ENCODE peak calls at places on chromosomes 1 and 21, in eight cellular contexts. Y is lower lobe of right lung; V is bronchial epithelial cell; G is CD4-positive, alpha-beta memory T cell; O is HFF-Myc; F is left ventricle myocardium inferior; J is body of pancreas; S is mucosa of descending colon. L is an unnamed sample.
A peak's percentile ranks its signal among the peaks of the same experiment; 100 is the strongest.

GRCh38 chr1:61079898-61080336 is 2.4 kb upstream of the NFIA start:
- DNase-seq in J (peak; percentile 83), G (peak; percentile 10), O (peak; percentile 65), Y (peak; percentile 70), F (peak; percentile 85), S (peak; percentile 78), V (peak; percentile 77), L (peak; percentile 67)

GRCh38 chr1:25544819-25545218 is 1.4 kb downstream of the LDLRAP1 start:
- DNase-seq in J (peak; percentile 50), F (no peak), O (no peak), V (no peak), S (peak; percentile 63), G (no peak), Y (peak; percentile 22), L (no peak)

GRCh38 chr1:204162498-204163074 is 3.6 kb downstream of the REN start:
- DNase-seq in J (peak; percentile 84), G (peak; percentile 76), F (peak; percentile 78), O (peak; percentile 26), V (peak; percentile 72), Y (peak; percentile 86), S (peak; percentile 90), L (no peak)

GRCh38 chr1:46535063-46535462 is 16.4 kb downstream of the KNCN start:
- DNase-seq in O (no peak), S (peak; percentile 65), Y (no peak), G (no peak), V (peak; percentile 47), J (peak; percentile 54), F (no peak), L (no peak)

GRCh38 chr1:197130677-197131304 is 15.7 kb downstream of the ASPM start:
- DNase-seq in S (no peak), Y (no peak), G (no peak), V (peak; percentile 54), J (no peak), F (no peak), O (no peak), L (no peak)

GRCh38 chr1:200139661-200140250 is 112.2 kb downstream of the NR5A2 start:
- DNase-seq in J (no peak), O (peak; percentile 27), S (peak; percentile 55), V (peak; percentile 63), Y (no peak), G (peak; percentile 43), F (no peak), L (peak; percentile 17)

GRCh38 chr1:40267767-40268187 is 9.7 kb downstream of the ZMPSTE24 start:
- DNase-seq in S (no peak), G (no peak), J (peak; percentile 51), F (no peak), O (peak; percentile 27), Y (no peak), V (peak; percentile 97), L (peak; percentile 89)

GRCh38 chr1:203359010-203359571 is 8.2 kb upstream of the FMOD start:
- DNase-seq in J (no peak), Y (no peak), O (no peak), F (no peak), G (no peak), S (peak; percentile 35), V (no peak), L (no peak)

GRCh38 chr1:155245163-155245524 is 10.1 kb downstream of the ENTREP3 start:
- DNase-seq in G (no peak), J (no peak), F (no peak), O (no peak), V (no peak), S (no peak), Y (no peak), L (no peak)

GRCh38 chr1:36349241-36349671 is 25.8 kb upstream of the EVA1B start:
- DNase-seq in G (no peak), S (no peak), F (no peak), O (no peak), Y (no peak), V (peak; percentile 66), J (no peak), L (no peak)

GRCh38 chr1:21573971-21574458 is 64.8 kb downstream of the ALPL start:
- DNase-seq in J (peak; percentile 73), V (peak; percentile 69), S (peak; percentile 76), O (peak; percentile 46), F (peak; percentile 86), Y (peak; percentile 79), G (no peak), L (peak; percentile 71)

GRCh38 chr1:78839704-78840277 is 166.7 kb downstream of the ADGRL4 start:
- DNase-seq in Y (no peak), J (peak; percentile 30), O (no peak), V (peak; percentile 58), S (peak; percentile 65), F (no peak), G (peak; percentile 44), L (no peak)

GRCh38 chr1:206503591-206504362 is 3.6 kb upstream of the RASSF5 start:
- DNase-seq in F (no peak), Y (peak; percentile 78), S (peak; percentile 34), G (no peak), O (peak; percentile 93), J (no peak), V (peak; percentile 97), L (peak; percentile 96)

GRCh38 chr1:56045062-56045461 is 534.3 kb downstream of the PLPP3 start:
- DNase-seq in Y (no peak), J (no peak), S (no peak), F (no peak), G (no peak), O (no peak), V (no peak), L (no peak)

GRCh38 chr1:7643445-7643844 is 127.7 kb upstream of the VAMP3 start:
- DNase-seq in O (no peak), F (no peak), J (no peak), Y (no peak), V (no peak), G (no peak), S (no peak), L (no peak)

GRCh38 chr1:36867575-36867974 is 166.7 kb downstream of the GRIK3 start:
- DNase-seq in S (no peak), Y (peak; percentile 9), V (no peak), F (no peak), G (no peak), O (no peak), J (no peak), L (no peak)

GRCh38 chr1:67664048-67664447 is 21.0 kb upstream of the GADD45A start:
- DNase-seq in F (no peak), Y (no peak), S (no peak), V (no peak), G (no peak), J (no peak), O (no peak), L (no peak)

GRCh38 chr1:214280386-214281029 is 451 bp upstream of the SMYD2 start:
- DNase-seq in G (no peak), F (peak; percentile 29), S (peak; percentile 66), O (no peak), J (peak; percentile 47), V (peak; percentile 47), Y (peak; percentile 63), L (no peak)

GRCh38 chr1:226644541-226645176 is 94.4 kb downstream of the ITPKB start:
- DNase-seq in S (no peak), J (no peak), V (no peak), O (no peak), F (peak; percentile 8), Y (peak; percentile 17), G (no peak), L (no peak)

GRCh38 chr1:30366914-30367313 is 356.5 kb downstream of the MATN1 start:
- DNase-seq in V (no peak), G (no peak), F (no peak), O (no peak), Y (no peak), S (no peak), J (no peak), L (no peak)

GRCh38 chr1:85142753-85143152 is 58.1 kb downstream of the SYDE2 start:
- DNase-seq in G (no peak), V (no peak), Y (no peak), J (peak; percentile 84), O (no peak), S (no peak), F (peak; percentile 73), L (no peak)

GRCh38 chr1:3011631-3012510 is 9.4 kb upstream of the ACTRT2 start:
- DNase-seq in Y (peak; percentile 29), S (no peak), F (peak; percentile 4), O (no peak), J (no peak), G (no peak), V (no peak), L (no peak)

GRCh38 chr21:17462276-17462981 is 50.4 kb upstream of the CXADR start:
- DNase-seq in S (peak; percentile 89), F (no peak), V (peak; percentile 30), Y (no peak), O (no peak), J (peak; percentile 88), G (no peak), L (no peak)

GRCh38 chr1:33122483-33123170 is 41.7 kb downstream of the AZIN2 start:
- DNase-seq in Y (no peak), J (no peak), O (no peak), V (no peak), G (no peak), S (no peak), F (no peak), L (no peak)

GRCh38 chr1:204359474-204360255 is at the start of gene PLEKHA6:
- DNase-seq in O (no peak), Y (no peak), F (peak; percentile 65), V (no peak), S (no peak), G (no peak), J (no peak), L (no peak)

DNA sequence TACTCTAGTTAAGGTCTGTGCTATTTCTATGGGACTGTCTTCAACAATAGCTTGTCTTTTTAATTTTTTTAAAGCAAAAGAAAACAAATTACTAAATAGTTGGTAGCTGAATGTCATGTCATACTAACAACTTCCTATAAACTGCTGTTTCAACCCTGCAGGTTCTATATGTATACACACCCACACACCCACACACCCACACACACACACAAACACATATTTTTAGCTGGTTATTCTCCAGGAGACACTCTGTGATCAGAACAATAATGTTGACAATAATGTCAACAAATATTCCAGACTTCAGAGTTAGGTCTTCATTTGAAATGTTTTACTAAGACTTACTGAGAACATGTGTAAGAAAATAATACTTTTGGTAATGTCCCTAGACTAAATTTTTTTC is 66.7 kb downstream of the AK5 start:
- DNase-seq in G (no peak), V (no peak), J (no peak), S (no peak), O (no peak), Y (no peak), F (no peak), L (no peak)
- H3K4me3 ChIP-seq in G (no peak overlapping the region), V (no peak overlapping the region), J (no peak overlapping the region), S (no peak overlapping the region), O (no peak overlapping the region), Y (no peak overlapping the region), F (no peak overlapping the region), L (no peak overlapping the region)

GRCh38 chr1:43061803-43062202 is 103.1 kb upstream of the SLC2A1 start:
- DNase-seq in V (no peak), J (no peak), Y (no peak), G (no peak), S (no peak), F (no peak), O (no peak), L (no peak)
- H3K4me3 ChIP-seq in V (no peak overlapping the region), J (no peak overlapping the region), Y (no peak overlapping the region), G (no peak overlapping the region), S (no peak overlapping the region), F (no peak overlapping the region), O (no peak overlapping the region), L (no peak overlapping the region)

GRCh38 chr1:152071123-152071522 is 17.7 kb downstream of the TCHHL1 start:
- DNase-seq in J (no peak), O (no peak), G (no peak), Y (no peak), S (no peak), V (no peak), F (no peak), L (no peak)
- H3K4me3 ChIP-seq in J (no peak overlapping the region), O (no peak overlapping the region), G (no peak overlapping the region), Y (no peak overlapping the region), S (no peak overlapping the region), V (no peak overlapping the region), F (no peak overlapping the region), L (no peak overlapping the region)

GRCh38 chr1:223214272-223214807 is 71.3 kb upstream of the TLR5 start:
- DNase-seq in O (no peak), J (no peak), G (no peak), S (no peak), V (no peak), F (no peak), Y (no peak), L (no peak)
- H3K4me3 ChIP-seq in O (no peak overlapping the region), J (no peak overlapping the region), G (no peak overlapping the region), S (no peak overlapping the region), V (no peak overlapping the region), F (no peak overlapping the region), Y (no peak overlapping the region), L (no peak overlapping the region)